ENCODE peak calls at places on chromosomes 7 and 10, in five cellular contexts. Z is A549, E is GM12878, Y is IMR-90, F is SK-N-SH. R is an unnamed sample.

GRCh38 chr10:24570658-24571426 is 152.8 kb downstream of the ARHGAP21 start:
- DNase-seq in Z (no peak), F (no peak), Y (no peak), E (no peak), R (no peak)

GRCh38 chr7:55449992-55450535 is 84.9 kb downstream of the LANCL2 start:
- DNase-seq in E (no peak), Y (no peak), Z (no peak), F (no peak), R (no peak)

GRCh38 chr7:130278892-130279690 is 12.4 kb downstream of the CPA2 start:
- DNase-seq in Y (peak), F (no peak), Z (no peak), E (no peak), R (no peak)

GRCh38 chr7:33093266-33093665 is 15.9 kb downstream of the RP9 start:
- DNase-seq in Y (no peak), E (no peak), Z (no peak), F (no peak), R (no peak)

GRCh38 chr7:103762361-103762760 is 227.1 kb downstream of the RELN start:
- DNase-seq in Z (no peak), F (no peak), E (no peak), Y (no peak), R (no peak)

GRCh38 chr7:101156866-101157589 is 2.8 kb downstream of the AP1S1 start:
- DNase-seq in F (no peak), E (no peak), Y (no peak), Z (no peak), R (no peak)

GRCh38 chr10:76975131-76975530 is 662.5 kb downstream of the KCNMA1 start:
- DNase-seq in Z (no peak), F (no peak), Y (no peak), E (no peak), R (no peak)

GRCh38 chr7:27080844-27081423 is 14.9 kb downstream of the HOXA1 start:
- DNase-seq in F (no peak), Z (no peak), Y (peak), E (no peak), R (no peak)

GRCh38 chr7:74404388-74404700 is 49.4 kb upstream of the GTF2IRD1 start:
- DNase-seq in F (no peak), Z (no peak), E (no peak), Y (no peak), R (no peak)

GRCh38 chr7:11212080-11212711 is 238.5 kb downstream of the PHF14 start:
- DNase-seq in F (peak), Z (peak), E (peak), Y (peak), R (peak)
- TF ChIP-seq RCOR1 in F (peak), Z (no peak), E (no peak), Y (no peak), R (no peak)

GRCh38 chr10:109892885-109893284 is 30.4 kb downstream of the XPNPEP1 start:
- DNase-seq in F (no peak), Z (no peak), Y (no peak), E (no peak), R (no peak)
- TF ChIP-seq RCOR1 in F (no peak), Z (no peak), Y (no peak), E (no peak), R (no peak)

DNA sequence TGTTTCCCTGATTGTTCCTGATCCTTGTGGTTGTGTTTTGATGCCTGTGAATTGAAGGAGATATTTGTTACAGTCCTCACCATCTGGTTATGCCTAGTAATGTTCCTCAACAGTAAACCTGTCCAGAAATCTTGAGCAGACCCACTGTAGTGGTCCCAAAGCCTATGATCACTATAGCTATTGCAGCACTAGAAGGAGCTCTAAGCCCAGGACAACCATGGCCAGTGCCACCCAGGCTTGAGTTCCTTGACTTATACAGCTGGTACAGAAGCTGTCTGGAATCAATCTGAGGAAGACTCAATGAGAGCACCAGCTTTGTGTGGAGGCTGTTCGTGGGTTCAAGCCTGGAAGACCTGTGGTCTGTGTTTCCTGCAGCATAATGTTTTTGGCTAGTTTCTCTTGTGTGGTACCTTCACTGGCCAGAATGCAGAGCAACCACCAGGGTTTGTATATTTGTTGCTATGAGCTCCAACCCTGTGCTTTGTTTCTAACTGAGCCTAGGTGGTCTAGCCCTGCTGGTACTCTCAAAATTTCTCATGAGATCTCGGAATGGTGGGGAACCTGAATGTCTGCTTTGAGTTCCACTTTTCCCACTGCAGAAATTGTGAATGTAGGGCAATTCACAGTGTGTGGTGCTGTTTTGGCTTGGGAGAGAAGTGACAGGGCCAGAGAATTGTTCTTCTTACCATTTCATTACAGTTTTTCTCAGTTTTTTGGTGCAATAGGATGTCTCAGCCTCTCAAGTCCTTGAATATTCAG is 355.2 kb downstream of the SUGCT start:
- DNase-seq in F (no peak), Z (no peak), E (no peak), Y (no peak), R (no peak)
- TF ChIP-seq RCOR1 in F (no peak), Z (no peak), E (no peak), Y (no peak), R (no peak)

GRCh38 chr7:87474533-87475358 is 734 bp downstream of the ABCB4 start:
- DNase-seq in Z (no peak), Y (no peak), F (peak), E (peak), R (no peak)
- TF ChIP-seq RCOR1 in Z (no peak), Y (no peak), F (no peak), E (peak), R (no peak)

GRCh38 chr7:106517508-106517907 is 143.4 kb downstream of the CCDC71L start:
- DNase-seq in E (no peak), F (no peak), Y (no peak), Z (no peak), R (no peak)

GRCh38 chr7:106515321-106515720 is 145.6 kb downstream of the CCDC71L start:
- DNase-seq in Y (no peak), E (no peak), F (no peak), Z (no peak), R (no peak)

GRCh38 chr7:106512217-106512616 is 148.7 kb downstream of the CCDC71L start:
- DNase-seq in F (no peak), Z (no peak), Y (no peak), E (no peak), R (no peak)

GRCh38 chr7:106518239-106518638 is 142.7 kb downstream of the CCDC71L start:
- DNase-seq in Y (no peak), Z (no peak), E (no peak), F (no peak), R (no peak)

GRCh38 chr7:106514887-106515286 is 146.1 kb downstream of the CCDC71L start:
- DNase-seq in E (no peak), Z (no peak), Y (no peak), F (no peak), R (no peak)
- TF ChIP-seq RCOR1 in E (no peak), Z (no peak), Y (no peak), F (no peak), R (no peak)